ENCODE peak calls at places on chromosomes 7 and 10, in seven cellular contexts. J is mesothelial cell of epicardium, C is BJ, T is omental fat pad, A is ovary, E is fibroblast of villous mesenchyme, B is body of pancreas. X is an unnamed sample.

GRCh38 chr10:96789571-96790108 is 42.5 kb upstream of the LCOR start:
- DNase-seq in J (no peak), C (no peak), T (no peak), A (no peak), E (peak; percentile 39), B (no peak), X (no peak)

GRCh38 chr10:122053314-122053713 is 64.4 kb downstream of the TACC2 start:
- DNase-seq in J (no peak), C (no peak), T (no peak), A (no peak), E (no peak), B (no peak), X (no peak)

GRCh38 chr10:78171633-78172032 is 138.0 kb downstream of the RPS24 start:
- DNase-seq in J (no peak), C (no peak), T (no peak), A (no peak), E (no peak), B (no peak), X (no peak)

GRCh38 chr10:48970046-48970445 is 30.4 kb upstream of the LRRC18 start:
- DNase-seq in J (no peak), C (no peak), T (no peak), A (no peak), E (no peak), B (no peak), X (no peak)

GRCh38 chr10:76150139-76150885 is 718.9 kb downstream of the LRMDA start:
- DNase-seq in J (no peak), C (no peak), T (no peak), A (peak; percentile 30), E (peak; percentile 80), B (peak; percentile 33), X (peak; percentile 63)

GRCh38 chr7:8442814-8443304 is 9.4 kb downstream of the NXPH1 start:
- DNase-seq in J (peak; percentile 87), C (no peak), T (no peak), A (no peak), E (peak; percentile 6), B (peak; percentile 72), X (no peak)

GRCh38 chr10:113853577-113854018 is 284 bp downstream of the DCLRE1A start:
- DNase-seq in J (no peak), C (no peak), T (no peak), A (no peak), E (no peak), B (no peak), X (no peak)

GRCh38 chr7:137734221-137734620 is 112.6 kb downstream of the DGKI start:
- DNase-seq in J (no peak), C (peak; percentile 43), T (no peak), A (no peak), E (peak; percentile 17), B (no peak), X (no peak)

GRCh38 chr10:102468683-102469082 is 17.3 kb upstream of the C10orf95 start:
- DNase-seq in J (no peak), C (no peak), T (no peak), A (no peak), E (peak; percentile 61), B (no peak), X (no peak)

GRCh38 chr10:119375574-119376265 is 166.8 kb downstream of the RGS10 start:
- DNase-seq in J (no peak), C (no peak), T (no peak), A (no peak), E (peak; percentile 93), B (no peak), X (no peak)

GRCh38 chr7:20152511-20152910 is 64.7 kb downstream of the MACC1 start:
- DNase-seq in J (no peak), C (no peak), T (no peak), A (no peak), E (peak; percentile 89), B (no peak), X (no peak)

GRCh38 chr10:61750943-61751471 is 88.3 kb downstream of the CABCOCO1 start:
- DNase-seq in J (no peak), C (no peak), T (peak; percentile 29), A (peak; percentile 33), E (peak; percentile 73), B (peak; percentile 84), X (peak; percentile 69)

GRCh38 chr10:49518982-49519578 is 19.8 kb downstream of the ERCC6 start:
- DNase-seq in J (no peak), C (no peak), T (no peak), A (no peak), E (peak; percentile 55), B (peak; percentile 32), X (no peak)

GRCh38 chr10:114616516-114616915 is 41.6 kb downstream of the ABLIM1 start:
- DNase-seq in J (no peak), C (no peak), T (no peak), A (no peak), E (no peak), B (no peak), X (no peak)

GRCh38 chr7:17371656-17372524 is 73.4 kb downstream of the AHR start:
- DNase-seq in J (no peak), C (peak; percentile 93), T (no peak), A (no peak), E (peak; percentile 96), B (no peak), X (no peak)

GRCh38 chr10:29966269-29966668 is 93.1 kb downstream of the JCAD start:
- DNase-seq in J (no peak), C (no peak), T (no peak), A (no peak), E (no peak), B (no peak), X (no peak)
- TF ChIP-seq CTCF in J (no peak), C (no peak), T (no peak), A (no peak), E (no peak), B (no peak), X (no peak)

GRCh38 chr10:132371641-132372081 is 25.3 kb upstream of the PWWP2B start:
- DNase-seq in J (peak; percentile 11), C (no peak), T (no peak), A (no peak), E (no peak), B (no peak), X (no peak)
- TF ChIP-seq CTCF in J (peak; percentile 21), C (peak; percentile 49), T (no peak), A (no peak), E (peak; percentile 46), B (no peak), X (no peak)

GRCh38 chr10:80437227-80437626 is 16.9 kb upstream of the TSPAN14 start:
- DNase-seq in J (no peak), C (no peak), T (no peak), A (no peak), E (no peak), B (no peak), X (no peak)
- TF ChIP-seq CTCF in J (no peak), C (no peak), T (no peak), A (no peak), E (no peak), B (no peak), X (no peak)

GRCh38 chr10:95741807-95742528 is 14.0 kb upstream of the ENTPD1 start:
- DNase-seq in J (no peak), C (no peak), T (no peak), A (no peak), E (peak; percentile 28), B (no peak), X (no peak)
- TF ChIP-seq CTCF in J (no peak), C (no peak), T (no peak), A (no peak), E (no peak), B (no peak), X (no peak)

GRCh38 chr10:71938211-71938610 is 26.0 kb upstream of the CHST3 start:
- DNase-seq in J (no peak), C (no peak), T (no peak), A (no peak), E (no peak), B (no peak), X (no peak)
- TF ChIP-seq CTCF in J (no peak), C (no peak), T (no peak), A (no peak), E (no peak), B (no peak), X (no peak)

GRCh38 chr10:51368943-51369342 is 294.7 kb downstream of the PRKG1 start:
- DNase-seq in J (no peak), C (no peak), T (no peak), A (no peak), E (no peak), B (peak; percentile 34), X (no peak)
- TF ChIP-seq CTCF in J (peak; percentile 33), C (no peak), T (no peak), A (no peak), E (no peak), B (no peak), X (peak; percentile 6)

GRCh38 chr10:11036424-11037011 is 18.8 kb downstream of the CELF2 start:
- DNase-seq in J (no peak), C (no peak), T (no peak), A (no peak), E (peak; percentile 53), B (peak; percentile 55), X (no peak)
- TF ChIP-seq CTCF in J (peak; percentile 50), C (peak; percentile 71), T (no peak), A (no peak), E (peak; percentile 70), B (peak; percentile 38), X (peak; percentile 57)

GRCh38 chr10:52818019-52818418 is 45.4 kb upstream of the MBL2 start:
- DNase-seq in J (no peak), C (no peak), T (no peak), A (no peak), E (peak; percentile 48), B (no peak), X (no peak)
- TF ChIP-seq CTCF in J (no peak), C (peak; percentile 55), T (no peak), A (no peak), E (peak; percentile 68), B (no peak), X (no peak)

DNA sequence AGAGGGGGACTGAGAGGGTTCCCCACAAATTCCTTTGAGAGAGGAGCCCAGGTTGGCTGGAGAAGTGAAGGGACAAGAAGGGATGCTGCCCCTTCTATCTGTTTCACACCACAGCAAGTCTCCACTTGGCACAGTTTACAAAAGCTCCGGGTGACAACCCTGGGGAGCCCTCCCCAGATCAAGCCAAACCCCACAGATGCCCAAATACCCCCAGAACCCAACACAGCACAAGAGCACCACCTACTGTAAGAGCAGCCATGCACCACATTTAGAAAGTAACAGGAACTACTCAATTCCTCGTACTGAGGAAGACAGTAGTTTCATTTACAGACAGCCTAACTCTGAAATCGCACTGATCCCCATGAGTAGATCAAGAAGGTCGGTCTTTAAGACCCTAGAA is 67.8 kb upstream of the ATP6V0A4 start:
- DNase-seq in J (no peak), C (no peak), T (no peak), A (no peak), E (no peak), B (no peak), X (no peak)
- TF ChIP-seq CTCF in J (no peak), C (peak; percentile 19), T (no peak), A (no peak), E (peak; percentile 32), B (no peak), X (no peak)

X was measured in ascending aorta.